ENCODE peak calls at places on chromosomes 12 and 14, in six cellular contexts. R is choroid plexus epithelial cell; O is A549; H is CD8-positive, alpha-beta memory T cell; C is SW 1271; Y is HTR-8/SVneo. K is an unnamed sample.

GRCh38 chr14:21299562-21300130 is 19.8 kb downstream of the RPGRIP1 start:
- DNase-seq in R (no peak), Y (no peak), H (no peak), C (no peak), O (no peak), K (no peak)

GRCh38 chr14:36655963-36656768 is 5.5 kb upstream of the PAX9 start:
- DNase-seq in R (peak), C (no peak), Y (no peak), H (no peak), O (peak), K (no peak)

GRCh38 chr12:113315358-113315757 is 19.6 kb downstream of the SLC8B1 start:
- DNase-seq in R (no peak), O (no peak), C (no peak), Y (no peak), H (no peak), K (no peak)

GRCh38 chr12:92144631-92145480 is 790 bp downstream of the BTG1 start:
- DNase-seq in Y (no peak), H (peak), O (no peak), C (peak), R (no peak), K (peak)

GRCh38 chr12:54750-55535 is 11.6 kb upstream of the IQSEC3 start:
- DNase-seq in C (no peak), O (no peak), Y (no peak), H (no peak), R (no peak), K (no peak)

GRCh38 chr14:90520326-90520725 is 123.5 kb downstream of the CALM1 start:
- DNase-seq in Y (no peak), C (no peak), H (no peak), R (no peak), O (no peak), K (no peak)

GRCh38 chr14:54881235-54881760 is 21.3 kb downstream of the GCH1 start:
- DNase-seq in H (peak), Y (no peak), O (no peak), C (no peak), R (peak), K (peak)

GRCh38 chr14:89707086-89707485 is 247.4 kb downstream of the EFCAB11 start:
- DNase-seq in O (no peak), R (no peak), H (no peak), Y (no peak), C (no peak), K (no peak)

GRCh38 chr14:92143962-92144361 is 22.2 kb downstream of the CPSF2 start:
- DNase-seq in R (peak), Y (no peak), C (no peak), H (no peak), O (no peak), K (no peak)

GRCh38 chr12:94575645-94576393 is 74.5 kb downstream of the TMCC3 start:
- DNase-seq in O (no peak), C (no peak), H (no peak), R (no peak), Y (no peak), K (no peak)

GRCh38 chr12:93705237-93705636 is 28.1 kb downstream of the CRADD start:
- DNase-seq in C (no peak), Y (no peak), R (no peak), H (no peak), O (no peak), K (no peak)

GRCh38 chr12:119803391-119803791 is 73.7 kb downstream of the CIT start:
- DNase-seq in R (peak), C (no peak), Y (no peak), H (no peak), O (no peak), K (no peak)

GRCh38 chr12:54304187-54304810 is 3.5 kb upstream of the NFE2 start:
- DNase-seq in R (peak), Y (peak), C (no peak), H (peak), O (no peak), K (no peak)

GRCh38 chr14:95887351-95887750 is 10.7 kb downstream of the TUNAR start:
- DNase-seq in Y (no peak), R (no peak), C (no peak), O (no peak), H (no peak), K (no peak)

GRCh38 chr14:61761557-61761956 is 663 bp upstream of the SNAPC1 start:
- DNase-seq in H (no peak), Y (no peak), O (peak), C (no peak), R (peak), K (no peak)

K was measured in T-cell.